ENCODE peak calls at places on chromosome 22, in seven cellular contexts. One of them, this sample, is unnamed.

GRCh38 chr22:48885271-48885918 is 942.3 kb downstream of the BRD1 start:
- DNase-seq in endothelial cell: no peak
- DNase-seq in WTC11: no peak
- DNase-seq in fibroblast of pulmonary artery: no peak
- DNase-seq in MM.1S: no peak
- DNase-seq in AG04450: no peak
- DNase-seq in kidney epithelial cell: no peak
- DNase-seq in this sample: no peak

GRCh38 chr22:49018601-49019000 is 809.1 kb downstream of the BRD1 start:
- DNase-seq in endothelial cell: no peak
- DNase-seq in WTC11: no peak
- DNase-seq in fibroblast of pulmonary artery: no peak
- DNase-seq in MM.1S: no peak
- DNase-seq in AG04450: no peak
- DNase-seq in kidney epithelial cell: no peak
- DNase-seq in this sample: no peak

GRCh38 chr22:45231293-45231692 is 9.4 kb downstream of the KIAA0930 start:
- DNase-seq in endothelial cell: no peak
- DNase-seq in WTC11: no peak
- DNase-seq in fibroblast of pulmonary artery: no peak
- DNase-seq in MM.1S: no peak
- DNase-seq in AG04450: no peak
- DNase-seq in kidney epithelial cell: no peak
- DNase-seq in this sample: no peak

GRCh38 chr22:46619830-46620501 is at the start of gene GRAMD4:
- DNase-seq in endothelial cell: no peak
- DNase-seq in WTC11: no peak
- DNase-seq in fibroblast of pulmonary artery: no peak
- DNase-seq in MM.1S: no peak
- DNase-seq in AG04450: no peak
- DNase-seq in kidney epithelial cell: no peak
- DNase-seq in this sample: no peak

GRCh38 chr22:50329236-50329635 is 2.4 kb upstream of the DENND6B start:
- DNase-seq in endothelial cell: no peak
- DNase-seq in WTC11: no peak
- DNase-seq in fibroblast of pulmonary artery: peak
- DNase-seq in MM.1S: no peak
- DNase-seq in AG04450: no peak
- DNase-seq in kidney epithelial cell: no peak
- DNase-seq in this sample: no peak

GRCh38 chr22:44396727-44397722 is 84.3 kb upstream of the SHISAL1 start:
- DNase-seq in endothelial cell: peak
- DNase-seq in WTC11: no peak
- DNase-seq in fibroblast of pulmonary artery: no peak
- DNase-seq in MM.1S: no peak
- DNase-seq in AG04450: no peak
- DNase-seq in kidney epithelial cell: no peak
- DNase-seq in this sample: no peak

GRCh38 chr22:49609207-49609876 is 218.3 kb downstream of the BRD1 start:
- DNase-seq in endothelial cell: no peak
- DNase-seq in WTC11: no peak
- DNase-seq in fibroblast of pulmonary artery: no peak
- DNase-seq in MM.1S: no peak
- DNase-seq in AG04450: no peak
- DNase-seq in kidney epithelial cell: no peak
- DNase-seq in this sample: no peak

GRCh38 chr22:36971726-36972125 is 47.5 kb downstream of the TST start:
- DNase-seq in endothelial cell: no peak
- DNase-seq in WTC11: no peak
- DNase-seq in fibroblast of pulmonary artery: no peak
- DNase-seq in MM.1S: no peak
- DNase-seq in AG04450: no peak
- DNase-seq in kidney epithelial cell: no peak
- DNase-seq in this sample: no peak

GRCh38 chr22:44740307-44740706 is 12.1 kb upstream of the ARHGAP8 start:
- DNase-seq in endothelial cell: no peak
- DNase-seq in WTC11: no peak
- DNase-seq in fibroblast of pulmonary artery: no peak
- DNase-seq in MM.1S: no peak
- DNase-seq in AG04450: no peak
- DNase-seq in kidney epithelial cell: no peak
- DNase-seq in this sample: no peak

GRCh38 chr22:49768961-49769690 is 58.5 kb downstream of the BRD1 start:
- DNase-seq in endothelial cell: no peak
- DNase-seq in WTC11: peak
- DNase-seq in fibroblast of pulmonary artery: peak
- DNase-seq in MM.1S: no peak
- DNase-seq in AG04450: peak
- DNase-seq in kidney epithelial cell: no peak
- DNase-seq in this sample: no peak

GRCh38 chr22:27800250-27801131 is 1.1 kb downstream of the MN1 start:
- DNase-seq in endothelial cell: no peak
- DNase-seq in WTC11: peak
- DNase-seq in fibroblast of pulmonary artery: peak
- DNase-seq in MM.1S: no peak
- DNase-seq in AG04450: no peak
- DNase-seq in kidney epithelial cell: no peak
- DNase-seq in this sample: no peak

GRCh38 chr22:39383841-39384625 is 15.5 kb upstream of the TAB1 start:
- DNase-seq in endothelial cell: no peak
- DNase-seq in WTC11: no peak
- DNase-seq in fibroblast of pulmonary artery: no peak
- DNase-seq in MM.1S: no peak
- DNase-seq in AG04450: no peak
- DNase-seq in kidney epithelial cell: no peak
- DNase-seq in this sample: no peak

GRCh38 chr22:39388261-39389011 is 11.1 kb upstream of the TAB1 start:
- DNase-seq in endothelial cell: peak
- DNase-seq in WTC11: peak
- DNase-seq in fibroblast of pulmonary artery: peak
- DNase-seq in MM.1S: peak
- DNase-seq in AG04450: peak
- DNase-seq in kidney epithelial cell: peak
- DNase-seq in this sample: peak

GRCh38 chr22:39381930-39382329 is 17.6 kb upstream of the TAB1 start:
- DNase-seq in endothelial cell: no peak
- DNase-seq in WTC11: no peak
- DNase-seq in fibroblast of pulmonary artery: no peak
- DNase-seq in MM.1S: no peak
- DNase-seq in AG04450: no peak
- DNase-seq in kidney epithelial cell: no peak
- DNase-seq in this sample: no peak

GRCh38 chr22:39382410-39382809 is 17.2 kb upstream of the TAB1 start:
- DNase-seq in endothelial cell: no peak
- DNase-seq in WTC11: no peak
- DNase-seq in fibroblast of pulmonary artery: no peak
- DNase-seq in MM.1S: no peak
- DNase-seq in AG04450: no peak
- DNase-seq in kidney epithelial cell: no peak
- DNase-seq in this sample: peak

DNA sequence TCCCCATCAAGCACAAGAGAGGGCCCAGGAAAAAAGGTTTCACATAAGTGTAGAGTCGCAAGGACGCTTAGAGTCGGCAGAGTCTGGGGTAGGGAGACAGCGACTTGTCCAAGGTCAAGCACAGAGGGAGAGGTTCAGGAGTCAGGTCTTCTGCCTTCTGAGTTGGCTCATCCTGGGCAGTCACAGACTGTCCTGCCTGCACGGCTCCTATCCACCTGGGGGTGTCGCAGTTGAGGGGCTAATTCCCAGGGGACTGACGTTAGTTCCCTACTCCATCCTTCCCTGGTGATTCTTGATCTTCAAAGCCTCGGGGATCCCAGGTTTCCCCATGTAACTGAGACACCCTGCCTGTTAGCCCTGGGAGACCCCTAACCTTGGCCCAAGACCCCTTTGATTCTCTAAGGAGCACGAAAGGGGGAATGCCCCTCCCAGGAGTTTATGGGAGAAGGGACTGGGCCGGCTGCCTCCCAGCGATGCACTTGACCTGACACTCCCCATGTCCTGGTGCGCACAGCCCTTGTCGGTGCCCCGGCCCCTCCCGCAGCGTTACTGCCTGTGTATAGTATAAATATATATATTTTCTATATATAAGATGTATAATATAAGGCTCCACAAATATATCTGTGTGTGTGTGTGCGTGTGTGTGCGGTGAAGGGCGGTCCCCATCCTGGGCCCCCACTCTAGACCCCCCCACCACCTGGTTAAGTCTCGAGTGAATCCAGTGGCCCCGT is 14.7 kb upstream of the TAB1 start:
- DNase-seq in endothelial cell: peak
- DNase-seq in WTC11: peak
- DNase-seq in fibroblast of pulmonary artery: peak
- DNase-seq in MM.1S: no peak
- DNase-seq in AG04450: no peak
- DNase-seq in kidney epithelial cell: no peak
- DNase-seq in this sample: peak
- TF ChIP-seq CTCF in endothelial cell: peak
- TF ChIP-seq CTCF in WTC11: peak
- TF ChIP-seq CTCF in fibroblast of pulmonary artery: peak
- TF ChIP-seq CTCF in MM.1S: no peak
- TF ChIP-seq CTCF in AG04450: peak
- TF ChIP-seq CTCF in kidney epithelial cell: peak
- TF ChIP-seq CTCF in this sample: no peak

GRCh38 chr22:41742918-41743317 is 43.6 kb downstream of the MEI1 start:
- DNase-seq in endothelial cell: no peak
- DNase-seq in WTC11: peak
- DNase-seq in fibroblast of pulmonary artery: no peak
- DNase-seq in MM.1S: no peak
- DNase-seq in AG04450: no peak
- DNase-seq in kidney epithelial cell: no peak
- DNase-seq in this sample: no peak

GRCh38 chr22:41745968-41746367 is 46.7 kb downstream of the MEI1 start:
- DNase-seq in endothelial cell: no peak
- DNase-seq in WTC11: no peak
- DNase-seq in fibroblast of pulmonary artery: no peak
- DNase-seq in MM.1S: no peak
- DNase-seq in AG04450: no peak
- DNase-seq in kidney epithelial cell: no peak
- DNase-seq in this sample: no peak

GRCh38 chr22:41752011-41752975 is 48.2 kb upstream of the CCDC134 start:
- DNase-seq in endothelial cell: no peak
- DNase-seq in WTC11: no peak
- DNase-seq in fibroblast of pulmonary artery: no peak
- DNase-seq in MM.1S: peak
- DNase-seq in AG04450: no peak
- DNase-seq in kidney epithelial cell: no peak
- DNase-seq in this sample: peak

GRCh38 chr22:41746563-41747400 is 47.5 kb downstream of the MEI1 start:
- DNase-seq in endothelial cell: peak
- DNase-seq in WTC11: peak
- DNase-seq in fibroblast of pulmonary artery: peak
- DNase-seq in MM.1S: peak
- DNase-seq in AG04450: peak
- DNase-seq in kidney epithelial cell: peak
- DNase-seq in this sample: peak
- TF ChIP-seq CTCF in endothelial cell: peak
- TF ChIP-seq CTCF in WTC11: peak
- TF ChIP-seq CTCF in fibroblast of pulmonary artery: peak
- TF ChIP-seq CTCF in MM.1S: peak
- TF ChIP-seq CTCF in AG04450: peak
- TF ChIP-seq CTCF in kidney epithelial cell: peak
- TF ChIP-seq CTCF in this sample: peak

GRCh38 chr22:19175026-19175601 is 3.4 kb downstream of the SLC25A1 start:
- DNase-seq in endothelial cell: no peak
- DNase-seq in WTC11: no peak
- DNase-seq in fibroblast of pulmonary artery: no peak
- DNase-seq in MM.1S: no peak
- DNase-seq in AG04450: no peak
- DNase-seq in kidney epithelial cell: no peak
- DNase-seq in this sample: no peak

GRCh38 chr22:19176732-19177131 is 1.8 kb downstream of the SLC25A1 start:
- DNase-seq in endothelial cell: no peak
- DNase-seq in WTC11: no peak
- DNase-seq in fibroblast of pulmonary artery: no peak
- DNase-seq in MM.1S: no peak
- DNase-seq in AG04450: no peak
- DNase-seq in kidney epithelial cell: no peak
- DNase-seq in this sample: no peak

GRCh38 chr22:19176175-19176630 is 2.3 kb downstream of the SLC25A1 start:
- DNase-seq in endothelial cell: no peak
- DNase-seq in WTC11: peak
- DNase-seq in fibroblast of pulmonary artery: no peak
- DNase-seq in MM.1S: no peak
- DNase-seq in AG04450: no peak
- DNase-seq in kidney epithelial cell: no peak
- DNase-seq in this sample: no peak

GRCh38 chr22:19174106-19175025 is 4.2 kb downstream of the SLC25A1 start:
- DNase-seq in endothelial cell: no peak
- DNase-seq in WTC11: peak
- DNase-seq in fibroblast of pulmonary artery: peak
- DNase-seq in MM.1S: no peak
- DNase-seq in AG04450: no peak
- DNase-seq in kidney epithelial cell: no peak
- DNase-seq in this sample: no peak

DNA sequence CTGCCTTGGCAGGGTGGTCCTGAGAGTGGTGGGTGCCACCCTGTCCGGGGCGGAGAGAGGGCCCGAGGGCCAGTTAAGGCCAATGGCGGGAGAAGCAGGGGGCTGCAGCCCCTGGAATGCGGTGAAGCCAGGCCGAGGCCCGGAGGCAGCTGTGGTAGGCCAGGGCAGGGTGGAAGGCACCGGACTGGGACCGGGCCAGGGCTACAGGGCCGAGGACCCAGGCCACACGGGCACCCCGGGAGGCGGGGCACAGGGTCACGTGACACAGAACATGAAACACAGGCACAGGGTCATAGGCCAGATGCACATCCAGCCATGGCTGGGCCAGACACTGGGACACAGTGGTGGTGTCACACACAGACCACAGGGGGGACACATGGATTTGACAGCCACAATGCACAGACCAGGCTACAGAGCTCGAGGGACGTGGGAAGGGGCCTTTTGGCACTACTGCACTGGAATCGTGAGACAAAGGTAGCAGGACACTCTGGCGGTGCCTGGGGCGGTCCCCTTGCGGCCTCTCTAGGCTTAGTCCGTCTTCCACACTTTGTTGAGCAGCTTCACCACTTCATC is 2.8 kb downstream of the SLC25A1 start:
- DNase-seq in endothelial cell: no peak
- DNase-seq in WTC11: no peak
- DNase-seq in fibroblast of pulmonary artery: no peak
- DNase-seq in MM.1S: no peak
- DNase-seq in AG04450: no peak
- DNase-seq in kidney epithelial cell: no peak
- DNase-seq in this sample: no peak
- TF ChIP-seq CTCF in endothelial cell: no peak
- TF ChIP-seq CTCF in WTC11: no peak
- TF ChIP-seq CTCF in fibroblast of pulmonary artery: no peak
- TF ChIP-seq CTCF in MM.1S: no peak
- TF ChIP-seq CTCF in AG04450: no peak
- TF ChIP-seq CTCF in kidney epithelial cell: no peak
- TF ChIP-seq CTCF in this sample: no peak

DNA sequence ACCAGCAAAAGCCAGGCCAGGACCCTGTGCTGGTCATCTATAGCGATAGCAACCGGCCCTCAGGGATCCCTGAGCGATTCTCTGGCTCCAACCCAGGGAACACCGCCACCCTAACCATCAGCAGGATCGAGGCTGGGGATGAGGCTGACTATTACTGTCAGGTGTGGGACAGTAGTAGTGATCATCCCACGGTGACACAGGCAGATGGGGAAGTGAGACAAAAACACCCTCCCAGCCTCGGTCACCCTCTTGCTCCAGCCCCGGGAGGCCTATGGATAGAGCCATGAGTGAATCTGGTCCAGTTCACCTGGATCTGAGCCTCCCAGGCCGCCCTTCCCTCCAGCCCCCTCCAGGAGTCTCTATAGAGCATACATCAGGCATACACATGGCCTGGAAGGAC is 115.2 kb upstream of the IGLL5 start:
- DNase-seq in endothelial cell: no peak
- DNase-seq in WTC11: no peak
- DNase-seq in fibroblast of pulmonary artery: no peak
- DNase-seq in MM.1S: no peak
- DNase-seq in AG04450: no peak
- DNase-seq in kidney epithelial cell: no peak
- DNase-seq in this sample: no peak
- TF ChIP-seq CTCF in endothelial cell: no peak
- TF ChIP-seq CTCF in WTC11: no peak
- TF ChIP-seq CTCF in fibroblast of pulmonary artery: no peak
- TF ChIP-seq CTCF in MM.1S: no peak
- TF ChIP-seq CTCF in AG04450: no peak
- TF ChIP-seq CTCF in kidney epithelial cell: no peak
- TF ChIP-seq CTCF in this sample: no peak